ENCODE peak calls at places on chromosomes 1 and 21, in seven cellular contexts. G is fibroblast of lung, I is astrocyte of the cerebellum, P is mucosa of descending colon, U is left lung, N is SK-N-SH, D is fibroblast of mammary gland. A is an unnamed sample.
A peak's percentile ranks its signal among the peaks of the same experiment; 100 is the strongest.

GRCh38 chr1:8674912-8675311 is 142.5 kb downstream of the RERE start:
- DNase-seq in P (no peak), N (peak; percentile 44), U (no peak), I (no peak), G (peak; percentile 52), D (peak; percentile 27), A (no peak)

GRCh38 chr1:86825294-86825693 is 88.6 kb downstream of the SELENOF start:
- DNase-seq in N (no peak), D (no peak), I (peak; percentile 67), G (peak; percentile 70), P (no peak), U (no peak), A (peak; percentile 49)

GRCh38 chr1:147613506-147613905 is 56.8 kb downstream of the ACP6 start:
- DNase-seq in D (peak; percentile 68), I (no peak), P (no peak), N (no peak), U (no peak), G (peak; percentile 24), A (peak; percentile 51)

GRCh38 chr1:217063065-217063908 is 340.1 kb upstream of the ESRRG start:
- DNase-seq in U (no peak), P (peak; percentile 48), G (no peak), N (no peak), D (no peak), I (no peak), A (no peak)

GRCh38 chr1:11913291-11913690 is 12.9 kb downstream of the KIAA2013 start:
- DNase-seq in N (no peak), U (no peak), I (no peak), G (no peak), D (no peak), P (no peak), A (no peak)

GRCh38 chr1:100866041-100866900 is 28.4 kb downstream of the EXTL2 start:
- DNase-seq in U (no peak), G (peak; percentile 57), I (peak; percentile 39), P (no peak), D (peak; percentile 70), N (peak; percentile 10), A (peak; percentile 66)

GRCh38 chr1:161185732-161186311 is 8.5 kb upstream of the B4GALT3 start:
- DNase-seq in D (peak; percentile 30), U (no peak), P (no peak), N (no peak), G (no peak), I (no peak), A (no peak)

GRCh38 chr1:220828950-220829586 is 42.4 kb downstream of the MTARC1 start:
- DNase-seq in G (no peak), D (no peak), P (no peak), I (no peak), N (no peak), U (no peak), A (no peak)

GRCh38 chr1:31127266-31127665 is 61.7 kb upstream of the PUM1 start:
- DNase-seq in U (no peak), I (no peak), P (no peak), D (peak; percentile 50), N (no peak), G (peak; percentile 88), A (peak; percentile 20)

GRCh38 chr1:192270398-192270797 is 46.4 kb upstream of the RGS21 start:
- DNase-seq in U (no peak), G (no peak), P (no peak), I (no peak), D (no peak), N (no peak), A (no peak)

GRCh38 chr1:176843352-176844297 is 320.9 kb downstream of the ASTN1 start:
- DNase-seq in U (no peak), P (no peak), G (peak; percentile 45), N (peak; percentile 37), I (peak; percentile 53), D (peak; percentile 68), A (peak; percentile 43)

GRCh38 chr1:153962088-153963029 is 978 bp downstream of the SLC39A1 start:
- DNase-seq in P (no peak), G (peak; percentile 70), U (no peak), N (no peak), D (peak; percentile 76), I (no peak), A (peak; percentile 31)

GRCh38 chr21:43840259-43840658 is 24.8 kb upstream of the AGPAT3 start:
- DNase-seq in N (no peak), I (no peak), U (no peak), G (no peak), D (no peak), P (no peak), A (no peak)

GRCh38 chr1:10640843-10641553 is 155.4 kb downstream of the CASZ1 start:
- DNase-seq in N (peak; percentile 78), P (no peak), D (no peak), U (no peak), G (no peak), I (no peak), A (no peak)

GRCh38 chr1:55421317-55421716 is 206.2 kb upstream of the USP24 start:
- DNase-seq in N (no peak), G (no peak), D (peak; percentile 60), I (no peak), U (no peak), P (no peak), A (no peak)

GRCh38 chr1:206719169-206719839 is 34.6 kb downstream of the MAPKAPK2 start:
- DNase-seq in N (no peak), D (no peak), G (no peak), P (no peak), U (no peak), I (no peak), A (no peak)

GRCh38 chr1:181423301-181423918 is 59.9 kb upstream of the CACNA1E start:
- DNase-seq in I (peak; percentile 3), U (no peak), N (peak; percentile 51), P (peak; percentile 48), D (peak; percentile 38), G (peak; percentile 20), A (peak; percentile 27)

GRCh38 chr1:41418868-41419583 is 57.8 kb downstream of the FOXO6 start:
- DNase-seq in U (peak; percentile 83), P (peak; percentile 78), G (peak; percentile 89), D (peak; percentile 81), N (no peak), I (peak; percentile 32), A (peak; percentile 77)

DNA sequence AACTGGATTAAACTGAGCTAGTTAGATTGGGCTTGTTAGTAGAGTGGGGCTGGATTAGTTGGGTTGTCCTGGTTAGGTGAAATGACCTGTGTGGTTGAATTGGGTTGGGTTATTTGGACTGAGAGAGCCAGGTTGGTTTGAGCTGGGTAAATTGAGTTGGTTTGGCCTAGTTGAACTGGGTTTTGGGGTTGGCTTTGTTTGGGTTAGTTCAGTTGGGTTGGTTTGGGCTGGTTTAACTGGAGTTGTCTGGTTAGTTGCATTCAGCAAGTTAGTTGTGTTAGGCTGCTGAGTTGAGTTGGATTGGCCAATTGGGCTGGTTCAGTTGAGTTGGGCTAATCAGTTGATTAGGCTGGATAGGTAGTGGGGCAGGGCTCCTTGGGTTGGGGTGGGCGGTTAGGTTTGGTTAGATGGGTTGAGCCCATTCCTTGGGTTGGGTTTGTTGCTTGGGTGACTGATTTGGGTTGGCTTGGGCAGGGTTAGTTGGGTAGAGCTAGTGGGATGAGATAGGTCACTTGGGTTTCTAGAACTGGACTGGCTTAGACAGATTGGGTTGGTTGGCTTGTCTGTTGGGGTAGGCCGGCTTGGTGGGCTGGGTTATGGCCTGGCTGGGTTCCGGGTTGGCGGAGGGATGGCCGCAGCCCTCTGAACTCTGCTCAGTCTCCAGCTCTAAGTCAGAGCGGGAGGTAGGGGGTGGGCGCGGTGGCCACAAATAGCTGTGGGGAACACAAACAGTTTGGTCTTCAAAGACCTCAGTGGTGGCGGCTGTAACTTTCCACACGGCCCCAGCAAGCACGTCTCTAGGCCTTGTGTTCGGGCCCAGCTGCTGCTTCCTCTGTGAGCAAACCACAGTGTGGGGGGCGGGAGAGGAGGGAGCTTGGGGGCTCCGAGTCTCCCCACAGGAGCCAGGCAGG is 67.2 kb upstream of the RUNX3 start:
- DNase-seq in P (no peak), N (no peak), G (no peak), I (no peak), D (no peak), U (no peak), A (no peak)
- H3K4me3 ChIP-seq in P (no peak overlapping the region), N (no peak overlapping the region), G (no peak overlapping the region), I (no peak overlapping the region), D (no peak overlapping the region), U (no peak overlapping the region), A (no peak overlapping the region)

GRCh38 chr1:174077755-174078490 is 55.8 kb upstream of the RC3H1 start:
- DNase-seq in G (peak; percentile 18), N (no peak), U (no peak), P (no peak), I (no peak), D (no peak), A (peak; percentile 9)

GRCh38 chr1:174072546-174072945 is 50.4 kb upstream of the RC3H1 start:
- DNase-seq in D (no peak), P (no peak), U (no peak), G (no peak), I (no peak), N (no peak), A (no peak)

GRCh38 chr1:174075245-174075692 is 53.1 kb upstream of the RC3H1 start:
- DNase-seq in U (no peak), P (no peak), D (no peak), N (no peak), G (no peak), I (no peak), A (no peak)

GRCh38 chr1:174070614-174071013 is 48.5 kb upstream of the RC3H1 start:
- DNase-seq in U (no peak), G (no peak), D (no peak), N (no peak), P (no peak), I (no peak), A (no peak)

GRCh38 chr1:174074757-174075156 is 52.6 kb upstream of the RC3H1 start:
- DNase-seq in I (peak; percentile 11), P (no peak), D (peak; percentile 60), N (peak; percentile 30), U (no peak), G (peak; percentile 30), A (peak; percentile 39)
- TF ChIP-seq CTCF in I (no peak), P (no peak), D (peak; percentile 46), N (peak; percentile 77), U (no peak), G (no peak), A (peak; percentile 41)

GRCh38 chr1:89836997-89837909 is 16.4 kb downstream of the LRRC8D start:
- DNase-seq in I (peak; percentile 40), N (no peak), U (no peak), D (no peak), G (peak; percentile 44), P (no peak), A (peak; percentile 55)
- H3K4me3 ChIP-seq in I (no peak overlapping the region), N (no peak overlapping the region), U (no peak overlapping the region), D (no peak overlapping the region), G (no peak overlapping the region), P (no peak overlapping the region), A (no peak overlapping the region)

GRCh38 chr1:117339866-117340357 is 27.3 kb upstream of the MAN1A2 start:
- DNase-seq in U (no peak), D (peak; percentile 71), P (peak; percentile 65), I (no peak), N (peak; percentile 37), G (peak; percentile 61), A (no peak)
- TF ChIP-seq CTCF in U (no peak), D (no peak), P (no peak), I (no peak), N (no peak), G (no peak), A (no peak)

DNA sequence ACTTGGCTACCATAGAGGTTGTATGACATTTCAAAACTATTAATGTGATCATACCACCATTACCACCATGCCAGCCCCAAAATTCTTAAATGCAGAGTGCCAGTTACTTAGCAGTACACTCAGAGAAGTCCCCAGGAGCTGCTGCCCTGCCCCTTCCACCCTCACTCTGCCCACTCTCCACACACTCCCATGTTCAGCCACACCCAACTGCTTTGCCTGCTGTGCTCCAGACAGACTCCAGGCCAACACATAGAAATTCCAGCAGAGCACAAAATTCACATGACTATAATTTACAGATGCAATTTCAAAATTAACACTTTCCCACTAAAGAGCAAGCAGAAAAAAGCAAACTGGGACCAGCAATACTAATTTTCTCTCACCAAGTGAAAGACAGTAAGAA is 176.8 kb downstream of the VAV3 start:
- DNase-seq in I (no peak), N (no peak), U (no peak), D (no peak), G (no peak), P (no peak), A (no peak)
- H3K4me3 ChIP-seq in I (no peak overlapping the region), N (no peak overlapping the region), U (no peak overlapping the region), D (no peak overlapping the region), G (no peak overlapping the region), P (no peak overlapping the region), A (no peak overlapping the region)